ENCODE peak calls at places on chromosome 10, in six cellular contexts. X, N, C, P, L and F are unnamed samples.

GRCh38 chr10:132449051-132449825 is 52.2 kb downstream of the PWWP2B start:
- DNase-seq in X (no peak), C (no peak), N (no peak), L (peak), P (peak), F (no peak)

GRCh38 chr10:71548494-71548846 is 151.8 kb downstream of the CDH23 start:
- DNase-seq in N (no peak), C (peak), X (no peak), P (no peak), L (no peak), F (no peak)

GRCh38 chr10:52609601-52610240 is 162.9 kb downstream of the MBL2 start:
- DNase-seq in C (no peak), N (no peak), P (no peak), X (no peak), L (no peak), F (no peak)

GRCh38 chr10:34454590-34455289 is 360.4 kb downstream of the PARD3 start:
- DNase-seq in C (no peak), X (no peak), N (no peak), P (no peak), L (no peak), F (no peak)

GRCh38 chr10:26737730-26738129 is 40.2 kb downstream of the PDSS1 start:
- DNase-seq in L (no peak), N (peak), P (no peak), X (no peak), C (peak), F (peak)

GRCh38 chr10:6402960-6403359 is 177.1 kb downstream of the PRKCQ start:
- DNase-seq in X (no peak), C (no peak), L (no peak), N (no peak), P (no peak), F (no peak)

GRCh38 chr10:61750943-61751471 is 88.3 kb downstream of the CABCOCO1 start:
- DNase-seq in P (peak), N (peak), C (peak), L (peak), X (no peak), F (peak)

GRCh38 chr10:97888641-97889262 is 39.1 kb downstream of the GOLGA7B start:
- DNase-seq in X (no peak), P (no peak), L (no peak), N (no peak), C (no peak), F (no peak)

GRCh38 chr10:46057038-46057437 is 11.0 kb upstream of the MSMB start:
- DNase-seq in N (no peak), L (no peak), X (no peak), P (no peak), C (no peak), F (no peak)

GRCh38 chr10:78401882-78402367 is 368.3 kb downstream of the RPS24 start:
- DNase-seq in P (no peak), C (no peak), X (no peak), L (no peak), N (no peak), F (no peak)

GRCh38 chr10:120017731-120018130 is 125.2 kb downstream of the SEC23IP start:
- DNase-seq in N (no peak), L (no peak), P (no peak), C (no peak), X (no peak), F (no peak)

GRCh38 chr10:3455385-3456334 is 283.1 kb upstream of the PITRM1 start:
- DNase-seq in N (no peak), L (no peak), C (no peak), X (no peak), P (no peak), F (no peak)

GRCh38 chr10:75639726-75640125 is 208.3 kb downstream of the LRMDA start:
- DNase-seq in N (no peak), X (no peak), L (no peak), C (no peak), P (no peak), F (no peak)

GRCh38 chr10:49519717-49520116 is 19.2 kb downstream of the ERCC6 start:
- DNase-seq in L (no peak), P (no peak), X (no peak), N (no peak), C (no peak), F (no peak)

GRCh38 chr10:28087675-28088351 is 88.9 kb upstream of the ODAD2 start:
- DNase-seq in P (no peak), L (no peak), X (no peak), C (no peak), N (no peak), F (no peak)

GRCh38 chr10:13337827-13338196 is 10.3 kb downstream of the SEPHS1 start:
- DNase-seq in X (no peak), P (no peak), C (no peak), L (no peak), N (no peak), F (no peak)

GRCh38 chr10:60521974-60522405 is 132.3 kb upstream of the ANK3 start:
- DNase-seq in N (no peak), X (no peak), L (no peak), C (no peak), P (no peak), F (no peak)

GRCh38 chr10:25682203-25682950 is 251.7 kb upstream of the MYO3A start:
- DNase-seq in L (peak), P (no peak), C (no peak), X (no peak), N (no peak), F (no peak)

GRCh38 chr10:31593124-31593523 is 274.1 kb downstream of the ZEB1 start:
- DNase-seq in P (no peak), L (no peak), X (no peak), C (no peak), N (no peak), F (no peak)

GRCh38 chr10:86480571-86480970 is 41.0 kb downstream of the WAPL start:
- DNase-seq in P (no peak), X (no peak), L (no peak), N (no peak), C (no peak), F (no peak)

GRCh38 chr10:5314866-5315265 is 49.9 kb upstream of the UCN3 start:
- DNase-seq in X (no peak), P (no peak), C (no peak), N (no peak), L (no peak), F (no peak)

GRCh38 chr10:93180402-93181040 is 106.8 kb downstream of the CYP26A1 start:
- DNase-seq in C (no peak), P (peak), L (peak), N (no peak), X (no peak), F (no peak)

GRCh38 chr10:73771722-73772279 is 10.0 kb upstream of the CHCHD1 start:
- DNase-seq in L (peak), P (peak), X (peak), N (peak), C (no peak), F (no peak)

GRCh38 chr10:97407211-97407951 is 6.2 kb upstream of the RRP12 start:
- DNase-seq in L (peak), C (no peak), N (peak), X (no peak), P (no peak), F (peak)

GRCh38 chr10:32680803-32681557 is 235.0 kb downstream of the CCDC7 start:
- DNase-seq in L (no peak), N (no peak), X (no peak), P (no peak), C (no peak), F (no peak)

GRCh38 chr10:120421250-120421649 is 35.8 kb upstream of the PLPP4 start:
- DNase-seq in P (no peak), L (no peak), N (no peak), C (no peak), X (no peak), F (no peak)

GRCh38 chr10:29771376-29771775 is 136.6 kb upstream of the SVIL start:
- DNase-seq in L (no peak), C (no peak), N (no peak), P (no peak), X (no peak), F (no peak)

GRCh38 chr10:113681533-113682470 is 2.1 kb downstream of the CASP7 start:
- DNase-seq in L (no peak), P (no peak), N (peak), X (no peak), C (peak), F (peak)

GRCh38 chr10:91558473-91558872 is 74.4 kb downstream of the PPP1R3C start:
- DNase-seq in N (no peak), P (no peak), L (no peak), C (no peak), X (no peak), F (no peak)

GRCh38 chr10:42830237-42830636 is 47.6 kb downstream of the BMS1 start:
- DNase-seq in N (no peak), L (no peak), C (no peak), X (no peak), P (no peak), F (no peak)

GRCh38 chr10:105464961-105465360 is 823.9 kb downstream of the SORCS3 start:
- DNase-seq in N (no peak), P (no peak), L (no peak), X (no peak), C (no peak), F (no peak)

GRCh38 chr10:26839966-26840627 is 20.7 kb downstream of the ABI1 start:
- DNase-seq in P (no peak), L (no peak), C (no peak), N (no peak), X (no peak), F (no peak)

GRCh38 chr10:124688889-124689670 is 55.1 kb downstream of the FAM53B start:
- DNase-seq in L (no peak), N (no peak), X (no peak), P (peak), C (peak), F (peak)

GRCh38 chr10:72688208-72688651 is 3.7 kb upstream of the MCU start:
- DNase-seq in C (no peak), X (no peak), L (no peak), P (no peak), N (no peak), F (peak)

GRCh38 chr10:47269294-47269693 is 30.7 kb upstream of the GDF10 start:
- DNase-seq in X (no peak), N (no peak), L (no peak), P (no peak), C (no peak), F (no peak)
- TF ChIP-seq CTCF in X (no peak), N (no peak), L (no peak), P (peak), C (no peak), F (no peak)

GRCh38 chr10:123581656-123582055 is 84.5 kb upstream of the GPR26 start:
- DNase-seq in P (no peak), X (no peak), N (no peak), L (no peak), C (no peak), F (no peak)

GRCh38 chr10:123585477-123586445 is 80.4 kb upstream of the GPR26 start:
- DNase-seq in C (no peak), P (no peak), N (no peak), L (no peak), X (no peak), F (no peak)

GRCh38 chr10:123582084-123582989 is 83.8 kb upstream of the GPR26 start:
- DNase-seq in X (peak), C (no peak), P (peak), N (peak), L (peak), F (peak)

GRCh38 chr10:123584419-123584775 is 81.8 kb upstream of the GPR26 start:
- DNase-seq in X (no peak), L (no peak), N (no peak), P (no peak), C (no peak), F (no peak)

DNA sequence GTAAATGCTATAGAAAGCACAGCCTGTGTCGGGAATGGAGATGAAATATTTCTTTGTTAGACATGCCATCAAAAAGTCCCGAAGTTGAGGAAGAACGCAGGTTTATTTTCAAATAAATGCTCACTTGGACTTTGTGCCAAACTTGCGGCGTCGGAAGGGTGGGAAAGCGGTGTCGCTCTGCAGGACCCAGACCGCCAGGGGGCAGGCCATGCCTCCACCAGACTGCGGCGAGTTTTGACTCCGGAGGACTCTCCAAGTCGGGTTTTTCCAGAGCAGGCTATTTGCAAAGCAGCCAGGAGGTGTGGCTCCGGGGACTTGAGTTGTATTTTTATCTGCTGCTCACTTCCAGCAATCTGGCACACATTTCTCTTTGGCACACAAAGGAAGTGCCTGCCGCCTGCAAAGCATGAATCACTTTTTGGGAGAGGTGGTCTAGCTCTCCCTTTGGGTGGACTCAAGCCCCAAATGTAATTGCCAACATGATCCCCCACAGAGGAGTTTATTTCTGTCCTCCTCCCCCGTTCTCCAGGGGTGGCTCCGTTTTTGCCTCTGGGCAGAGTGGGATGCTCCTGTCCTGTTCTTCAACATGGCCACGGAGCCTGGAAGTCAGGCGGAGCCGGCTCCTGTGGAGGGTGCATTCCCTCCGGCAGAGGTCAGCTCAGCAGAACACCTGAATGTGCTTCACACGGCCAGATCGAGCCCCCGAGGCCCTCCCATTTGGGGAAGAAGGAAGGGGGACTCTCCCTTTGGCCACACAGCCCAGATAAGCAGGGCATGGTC is 82.3 kb upstream of the GPR26 start:
- DNase-seq in L (peak), X (peak), N (no peak), C (no peak), P (peak), F (peak)
- TF ChIP-seq CTCF in L (peak), X (peak), N (peak), C (peak), P (peak), F (peak)

GRCh38 chr10:50674469-50675254 is 50.9 kb upstream of the SGMS1 start:
- DNase-seq in C (no peak), L (no peak), X (no peak), P (no peak), N (no peak), F (no peak)

GRCh38 chr10:50679149-50679548 is 55.4 kb upstream of the SGMS1 start:
- DNase-seq in C (no peak), X (no peak), L (no peak), P (no peak), N (no peak), F (no peak)
- TF ChIP-seq CTCF in C (no peak), X (no peak), L (no peak), P (no peak), N (no peak), F (no peak)

GRCh38 chr10:934746-935406 is 3.4 kb upstream of the LARP4B start:
- DNase-seq in L (no peak), P (no peak), X (no peak), C (no peak), N (no peak), F (no peak)
- TF ChIP-seq CTCF in L (no peak), P (no peak), X (no peak), C (no peak), N (no peak), F (no peak)

GRCh38 chr10:81838950-81839349 is 36.0 kb upstream of the NRG3 start:
- DNase-seq in P (no peak), N (no peak), C (no peak), X (no peak), L (no peak), F (no peak)
- TF ChIP-seq CTCF in P (no peak), N (no peak), C (no peak), X (no peak), L (no peak), F (peak)

GRCh38 chr10:1379601-1380000 is 323.4 kb downstream of the WDR37 start:
- DNase-seq in X (no peak), N (no peak), L (no peak), P (no peak), C (no peak), F (no peak)
- TF ChIP-seq CTCF in X (no peak), N (no peak), L (no peak), P (no peak), C (no peak), F (no peak)